ENCODE peak calls at places on chromosomes 7 and 10, in nine cellular contexts. N, B, E, H, V, T, P, U and Q are unnamed samples.

GRCh38 chr10:11869743-11870460 is 46.7 kb downstream of the PROSER2 start:
- DNase-seq in B (no peak), E (no peak), U (no peak), T (no peak), V (no peak), H (no peak), N (no peak), P (no peak), Q (no peak)

GRCh38 chr7:82726038-82726800 is 282.6 kb upstream of the CACNA2D1 start:
- DNase-seq in B (no peak), E (no peak), V (no peak), P (no peak), H (no peak), U (peak; percentile 72), N (no peak), T (no peak), Q (no peak)

GRCh38 chr7:80150621-80151273 is 16.1 kb downstream of the GNAI1 start:
- DNase-seq in U (no peak), N (no peak), H (no peak), P (no peak), E (no peak), B (no peak), T (peak; percentile 83), V (no peak), Q (peak; percentile 41)

GRCh38 chr7:123329988-123330643 is 130.3 kb upstream of the SLC13A1 start:
- DNase-seq in T (no peak), V (no peak), H (no peak), P (no peak), E (no peak), B (no peak), U (no peak), N (no peak), Q (no peak)

GRCh38 chr10:45197816-45198595 is 117.4 kb downstream of the OR13A1 start:
- DNase-seq in T (no peak), E (no peak), N (no peak), H (no peak), U (no peak), V (no peak), B (no peak), P (no peak), Q (no peak)

GRCh38 chr7:17158261-17158660 is 140.2 kb upstream of the AHR start:
- DNase-seq in E (no peak), B (no peak), N (no peak), V (no peak), T (no peak), U (no peak), P (no peak), H (no peak), Q (no peak)

GRCh38 chr7:133386204-133386603 is 133.3 kb downstream of the EXOC4 start:
- DNase-seq in E (no peak), P (no peak), H (no peak), V (no peak), N (no peak), U (no peak), T (no peak), B (no peak), Q (no peak)

GRCh38 chr10:71621783-71622526 is 97.6 kb downstream of the C10orf105 start:
- DNase-seq in U (peak; percentile 74), H (no peak), E (peak; percentile 26), N (no peak), P (peak; percentile 27), T (peak; percentile 75), V (no peak), B (no peak), Q (peak; percentile 29)

GRCh38 chr10:122236690-122237306 is 34.3 kb upstream of the BTBD16 start:
- DNase-seq in B (no peak), U (no peak), H (no peak), N (no peak), P (no peak), V (no peak), T (no peak), E (no peak), Q (no peak)

GRCh38 chr10:9311702-9312499 is 1257.4 kb downstream of the GATA3 start:
- DNase-seq in U (no peak), V (no peak), T (no peak), B (no peak), N (no peak), P (no peak), H (no peak), E (no peak), Q (no peak)

GRCh38 chr10:104234934-104235333 is 2.8 kb upstream of the CFAP43 start:
- DNase-seq in U (no peak), B (no peak), P (no peak), T (no peak), E (no peak), H (no peak), V (no peak), N (no peak), Q (no peak)